ENCODE peak calls at places on chromosomes 4 and X, in eight cellular contexts. H is neural progenitor cell, P is astrocyte, Z is adipocyte, X is right cardiac atrium, F is right atrium auricular region, B is heart right ventricle, I is mesendoderm. J is an unnamed sample.

GRCh38 chr4:169971456-169972015 is 54.7 kb downstream of the MFAP3L start:
- DNase-seq in H (no peak), F (no peak), X (no peak), I (no peak), P (peak; percentile 75), B (no peak), Z (no peak), J (no peak)

GRCh38 chr4:8909548-8909947 is 37.9 kb upstream of the HMX1 start:
- DNase-seq in H (no peak), F (no peak), B (no peak), P (no peak), I (no peak), X (no peak), Z (no peak), J (no peak)

GRCh38 chr4:133154725-133155124 is 5.6 kb downstream of the PCDH10 start:
- DNase-seq in B (no peak), I (peak; percentile 45), F (no peak), H (peak; percentile 42), P (peak; percentile 53), Z (peak; percentile 78), X (no peak), J (no peak)

GRCh38 chr4:41505161-41505653 is 32.8 kb upstream of the LIMCH1 start:
- DNase-seq in X (no peak), I (no peak), Z (peak; percentile 10), F (no peak), B (no peak), H (no peak), P (peak; percentile 80), J (peak; percentile 79)

GRCh38 chrX:153571159-153571908 is 27.6 kb downstream of the CCNQ start:
- DNase-seq in H (no peak), Z (no peak), B (no peak), X (no peak), I (no peak), F (no peak), P (no peak), J (no peak)

GRCh38 chrX:21725498-21725897 is 32.4 kb downstream of the SMPX start:
- DNase-seq in Z (no peak), F (no peak), I (peak; percentile 54), X (no peak), B (no peak), H (peak; percentile 40), P (no peak), J (no peak)

GRCh38 chrX:85928606-85929005 is 118.8 kb downstream of the CHM start:
- DNase-seq in X (no peak), H (no peak), B (no peak), F (no peak), P (no peak), Z (no peak), I (no peak), J (no peak)

GRCh38 chrX:1242901-1243402 is 25.7 kb upstream of the CSF2RA start:
- DNase-seq in I (peak; percentile 95), H (no peak), P (no peak), B (no peak), X (no peak), Z (peak; percentile 4), F (no peak), J (peak; percentile 60)

GRCh38 chr4:127957105-127957504 is 7.9 kb downstream of the MFSD8 start:
- DNase-seq in B (no peak), P (no peak), X (no peak), F (no peak), I (no peak), H (no peak), Z (peak; percentile 36), J (no peak)

GRCh38 chrX:102018208-102018607 is 86.4 kb upstream of the ZMAT1 start:
- DNase-seq in P (no peak), H (no peak), I (no peak), Z (no peak), B (no peak), X (no peak), F (no peak), J (no peak)

GRCh38 chr4:183182873-183183725 is 84.0 kb downstream of the WWC2 start:
- DNase-seq in H (peak; percentile 84), Z (peak; percentile 88), B (peak; percentile 17), P (peak; percentile 93), I (peak; percentile 100), X (peak; percentile 48), F (peak; percentile 79), J (peak; percentile 75)

GRCh38 chr4:183180096-183180495 is 81.0 kb downstream of the WWC2 start:
- DNase-seq in X (no peak), B (no peak), H (no peak), F (no peak), Z (no peak), I (no peak), P (no peak), J (no peak)

GRCh38 chr4:183181081-183181480 is 82.0 kb downstream of the WWC2 start:
- DNase-seq in X (no peak), H (no peak), F (no peak), B (no peak), Z (no peak), P (no peak), I (no peak), J (no peak)

GRCh38 chr4:183178201-183178600 is 79.1 kb downstream of the WWC2 start:
- DNase-seq in B (no peak), P (no peak), H (no peak), Z (no peak), X (no peak), F (no peak), I (no peak), J (no peak)

GRCh38 chr4:183180621-183181020 is 81.6 kb downstream of the WWC2 start:
- DNase-seq in X (no peak), B (no peak), H (no peak), Z (no peak), F (no peak), I (no peak), P (no peak), J (no peak)
- H3K27me3 ChIP-seq in X (no peaks in the 10 kb centered on the region), B (no peaks in the 10 kb centered on the region), H (no peaks in the 10 kb centered on the region), Z (no peaks in the 10 kb centered on the region), F (no peaks in the 10 kb centered on the region), I (no peaks in the 10 kb centered on the region), P (no peaks in the 10 kb centered on the region), J (no peaks in the 10 kb centered on the region)

DNA sequence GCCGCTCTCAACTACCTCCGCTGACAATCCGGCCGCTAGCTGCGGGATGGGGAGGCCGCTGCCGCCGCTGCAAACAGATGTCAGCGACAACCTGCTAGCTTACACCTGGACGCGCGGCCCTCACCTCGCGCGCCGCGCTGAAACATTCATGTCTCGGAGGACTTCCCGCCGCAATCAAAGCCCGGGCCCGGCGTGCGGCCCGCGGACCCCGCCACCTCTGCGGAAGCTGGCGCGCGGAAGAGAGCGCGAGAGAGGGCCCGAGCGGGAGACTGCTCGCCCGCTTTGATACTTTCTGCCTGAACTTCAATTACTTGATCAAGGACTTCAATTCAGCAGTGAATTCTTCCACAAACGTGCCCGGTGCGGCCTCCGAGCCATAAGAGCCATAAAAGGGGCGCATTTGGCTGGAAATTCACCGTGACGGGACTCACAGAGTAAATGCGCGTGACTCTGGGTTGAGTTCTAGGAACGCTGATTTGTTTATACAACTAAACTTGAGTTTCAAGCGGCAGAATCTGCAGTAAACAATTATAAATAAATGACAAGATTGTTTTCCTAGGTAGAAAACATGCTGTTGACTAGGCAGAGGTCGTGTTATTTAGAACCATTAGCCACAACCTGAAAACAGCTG is 108.2 kb downstream of the ANTXR2 start:
- DNase-seq in H (peak; percentile 69), F (no peak), Z (no peak), B (no peak), I (peak; percentile 70), P (peak; percentile 46), X (no peak), J (no peak)
- H3K4me3 ChIP-seq in H (peak overlapping the region; percentile 52), F (no peak overlapping the region), Z (no peak overlapping the region), B (no peak overlapping the region), I (no peak overlapping the region), P (peak overlapping the region; percentile 48), X (no peak overlapping the region), J (no peak overlapping the region)

DNA sequence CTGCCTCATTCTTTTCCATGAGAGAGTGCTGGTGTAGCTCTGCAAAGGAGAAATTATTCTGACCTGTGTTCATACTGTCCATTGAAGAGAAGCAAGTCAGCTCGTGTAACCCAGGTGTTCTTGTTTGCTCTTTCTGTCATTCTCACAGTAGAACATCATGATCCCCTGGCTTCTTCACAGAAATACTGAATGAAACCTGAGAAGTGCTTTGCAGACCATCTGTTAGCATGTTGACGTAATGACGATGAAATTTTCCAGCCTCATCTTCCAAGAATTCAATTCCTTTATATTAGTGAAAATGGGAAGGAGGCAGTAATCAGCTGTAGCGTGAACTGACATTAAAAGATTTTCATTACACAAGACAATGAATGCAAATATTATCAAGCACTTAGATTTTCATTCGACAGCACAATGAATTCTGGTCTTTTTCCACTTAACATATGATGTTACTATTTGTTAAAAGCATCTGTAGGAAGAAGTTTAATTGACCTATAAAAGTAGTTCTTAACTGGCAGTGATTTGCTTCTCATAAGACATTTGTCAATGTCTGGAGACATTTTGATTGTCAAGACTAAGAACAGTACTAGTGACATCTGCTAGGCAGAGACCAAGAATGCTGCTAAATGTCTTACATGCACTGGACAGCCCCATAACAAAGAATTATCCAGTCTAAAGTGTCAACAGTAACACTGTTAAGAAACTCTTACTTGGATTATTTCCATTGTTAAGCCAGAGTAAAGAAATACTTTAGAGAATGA is 246.3 kb downstream of the BANK1 start:
- DNase-seq in I (peak; percentile 23), Z (peak; percentile 70), H (no peak), B (no peak), F (no peak), P (peak; percentile 29), X (no peak), J (no peak)
- H3K27me3 ChIP-seq in I (no peaks in the 10 kb centered on the region), Z (no peaks in the 10 kb centered on the region), H (no peaks in the 10 kb centered on the region), B (no peaks in the 10 kb centered on the region), F (no peaks in the 10 kb centered on the region), P (no peaks in the 10 kb centered on the region), X (no peaks in the 10 kb centered on the region), J (no peaks in the 10 kb centered on the region)

GRCh38 chrX:2521092-2521926 is 20.5 kb upstream of the DHRSX start:
- DNase-seq in F (no peak), P (no peak), X (no peak), H (no peak), Z (no peak), I (peak; percentile 44), B (no peak), J (no peak)

GRCh38 chrX:2526390-2526789 is 25.6 kb upstream of the DHRSX start:
- DNase-seq in Z (no peak), I (no peak), H (no peak), X (no peak), P (no peak), F (no peak), B (no peak), J (no peak)

GRCh38 chrX:2520539-2520938 is 19.8 kb upstream of the DHRSX start:
- DNase-seq in I (no peak), F (no peak), H (no peak), B (no peak), P (no peak), Z (no peak), X (no peak), J (no peak)

GRCh38 chrX:2523911-2524310 is 23.1 kb upstream of the DHRSX start:
- DNase-seq in B (no peak), F (no peak), Z (no peak), I (no peak), H (no peak), X (no peak), P (no peak), J (no peak)

GRCh38 chrX:2521927-2522386 is 21.2 kb upstream of the DHRSX start:
- DNase-seq in X (no peak), B (no peak), I (no peak), F (no peak), H (no peak), Z (no peak), P (no peak), J (no peak)
- H3K4me3 ChIP-seq in X (no peak overlapping the region), B (no peak overlapping the region), I (no peak overlapping the region), F (no peak overlapping the region), H (no peak overlapping the region), Z (no peak overlapping the region), P (no peak overlapping the region), J (no peak overlapping the region)

J was measured in MG63.